ENCODE peak calls at places on chromosomes 3 and 15, in nine cellular contexts. J is IMR-90, L is HFF-Myc, F is foreskin fibroblast, H is H9, E is BE2C, P is heart right ventricle, W is HL-60, G is heart left ventricle. K is an unnamed sample.

GRCh38 chr3:183295211-183295610 is 42.2 kb downstream of the B3GNT5 start:
- DNase-seq in J (peak), L (no peak), F (peak), H (no peak), E (no peak), P (no peak), W (peak), G (peak), K (no peak)

GRCh38 chr3:177554900-177555759 is 357.8 kb upstream of the TBL1XR1 start:
- DNase-seq in J (peak), L (no peak), F (peak), H (no peak), E (no peak), P (no peak), W (no peak), G (peak), K (no peak)

GRCh38 chr3:113436794-113437193 is 4.5 kb downstream of the CFAP44 start:
- DNase-seq in J (peak), L (peak), F (peak), H (no peak), E (no peak), P (no peak), W (no peak), G (no peak), K (no peak)

GRCh38 chr15:49428392-49429095 is 5.5 kb downstream of the FGF7 start:
- DNase-seq in J (peak), L (no peak), F (peak), H (no peak), E (no peak), P (peak), W (no peak), G (peak), K (no peak)

GRCh38 chr3:14598143-14598569 is 53.4 kb upstream of the CCDC174 start:
- DNase-seq in J (peak), L (no peak), F (peak), H (peak), E (peak), P (no peak), W (peak), G (no peak), K (peak)

GRCh38 chr15:69117431-69117841 is 43.0 kb upstream of the GLCE start:
- DNase-seq in J (no peak), L (no peak), F (no peak), H (peak), E (peak), P (no peak), W (no peak), G (no peak), K (peak)

GRCh38 chr15:29021901-29022300 is 136.1 kb downstream of the APBA2 start:
- DNase-seq in J (peak), L (no peak), F (no peak), H (no peak), E (no peak), P (no peak), W (no peak), G (no peak), K (no peak)

GRCh38 chr3:21041621-21042020 is 709.4 kb downstream of the ZNF385D start:
- DNase-seq in J (no peak), L (no peak), F (peak), H (no peak), E (no peak), P (no peak), W (no peak), G (no peak), K (no peak)

GRCh38 chr3:46987485-46988401 is 8.3 kb downstream of the NBEAL2 start:
- DNase-seq in J (no peak), L (no peak), F (no peak), H (peak), E (no peak), P (peak), W (peak), G (peak), K (no peak)

GRCh38 chr15:57418640-57419039 is 42.3 kb downstream of the CGNL1 start:
- DNase-seq in J (no peak), L (no peak), F (no peak), H (no peak), E (no peak), P (no peak), W (no peak), G (no peak), K (no peak)

GRCh38 chr3:69422751-69423150 is 36.9 kb upstream of the FRMD4B start:
- DNase-seq in J (peak), L (no peak), F (peak), H (no peak), E (no peak), P (no peak), W (no peak), G (no peak), K (no peak)

GRCh38 chr3:101144080-101144479 is 150.9 kb upstream of the ABI3BP start:
- DNase-seq in J (no peak), L (no peak), F (no peak), H (no peak), E (no peak), P (no peak), W (no peak), G (no peak), K (no peak)

GRCh38 chr15:92954578-92954977 is 54.5 kb downstream of the CHD2 start:
- DNase-seq in J (no peak), L (no peak), F (no peak), H (no peak), E (peak), P (no peak), W (peak), G (no peak), K (peak)
- TF ChIP-seq CTCF in J (peak), L (peak), F (peak), H (peak), E (peak), P (no peak), W (no peak), G (no peak), K (peak)

GRCh38 chr15:89129816-89130134 is 41.5 kb downstream of the ABHD2 start:
- DNase-seq in J (no peak), L (no peak), F (no peak), H (no peak), E (no peak), P (no peak), W (no peak), G (no peak), K (no peak)
- TF ChIP-seq CTCF in J (no peak), L (no peak), F (no peak), H (no peak), E (no peak), P (no peak), W (no peak), G (no peak), K (no peak)

DNA sequence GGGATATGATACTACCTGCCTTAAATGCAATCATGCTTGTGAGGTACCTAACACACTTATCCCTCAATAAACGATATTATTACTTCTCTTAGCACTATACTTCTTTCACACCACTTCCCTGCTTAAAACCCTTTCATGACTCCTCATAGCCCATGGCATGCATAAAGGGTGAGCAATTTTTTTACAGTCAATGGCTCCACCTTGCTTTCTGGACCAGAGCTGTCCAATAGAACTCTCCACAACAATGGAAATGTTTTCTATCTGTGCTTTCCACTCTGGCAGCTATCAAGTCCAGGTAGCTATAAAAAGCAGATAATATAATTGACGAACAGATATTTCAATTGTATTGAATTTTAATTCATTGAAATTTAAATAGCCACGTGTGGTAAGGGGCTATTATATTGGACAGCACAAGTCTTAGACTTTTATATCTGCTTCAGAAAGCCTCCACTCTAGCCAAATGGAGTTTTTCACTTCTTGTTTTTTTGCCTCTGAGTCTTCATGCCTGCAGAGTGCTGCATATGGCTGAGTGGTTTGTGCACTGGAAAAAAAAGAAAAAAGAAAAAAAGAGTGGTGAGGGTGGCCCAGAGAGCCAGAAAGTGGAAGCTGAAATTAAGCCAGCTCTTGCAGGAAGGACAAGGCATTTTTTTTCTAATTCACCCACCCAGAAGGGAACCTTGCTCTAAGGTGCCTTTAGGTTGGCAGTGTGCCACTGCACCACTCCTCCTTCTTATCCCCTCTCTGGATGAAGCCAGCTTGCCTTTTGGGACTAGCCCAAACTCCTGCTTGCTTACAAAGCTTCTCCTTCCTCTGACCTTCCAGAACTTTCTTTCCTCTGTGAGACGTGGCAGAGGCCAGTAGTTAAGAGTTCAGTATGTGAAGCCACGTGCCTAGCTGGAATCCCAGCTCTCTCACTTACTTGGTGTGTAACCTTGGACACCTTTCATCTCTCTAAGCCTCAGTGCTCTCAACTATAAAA is 239.0 kb upstream of the LRTM1 start:
- DNase-seq in J (peak), L (no peak), F (peak), H (no peak), E (no peak), P (no peak), W (no peak), G (no peak), K (no peak)
- TF ChIP-seq CTCF in J (no peak), L (no peak), F (no peak), H (no peak), E (no peak), P (no peak), W (no peak), G (no peak), K (no peak)

GRCh38 chr15:79032656-79033055 is 57.9 kb downstream of the RASGRF1 start:
- DNase-seq in J (no peak), L (no peak), F (no peak), H (no peak), E (no peak), P (no peak), W (no peak), G (no peak), K (no peak)
- TF ChIP-seq CTCF in J (no peak), L (no peak), F (no peak), H (no peak), E (no peak), P (no peak), W (no peak), G (no peak), K (no peak)

GRCh38 chr3:73029321-73029796 is 32.1 kb upstream of the EBLN2 start:
- DNase-seq in J (peak), L (peak), F (peak), H (no peak), E (no peak), P (no peak), W (no peak), G (no peak), K (no peak)
- TF ChIP-seq CTCF in J (no peak), L (no peak), F (no peak), H (no peak), E (no peak), P (no peak), W (no peak), G (no peak), K (no peak)

GRCh38 chr3:179829391-179829790 is 176.6 kb downstream of the USP13 start:
- DNase-seq in J (no peak), L (no peak), F (no peak), H (peak), E (no peak), P (no peak), W (no peak), G (no peak), K (no peak)
- TF ChIP-seq CTCF in J (no peak), L (no peak), F (no peak), H (no peak), E (no peak), P (no peak), W (no peak), G (no peak), K (no peak)

K was measured in nephron progenitor cell.